ENCODE peak calls at places on chromosome 9, in nine cellular contexts. H is naive thymus-derived CD4-positive, alpha-beta T cell; L is epithelial cell of esophagus; U is stimulated activated naive CD4-positive, alpha-beta T cell; M is fibroblast of pulmonary artery; V is activated CD8-positive, alpha-beta memory T cell treated with anti-CD3 and anti-CD28 coated beads, Interleukin-2, amount 10 ng/mL, durations not matched to agents 7 days and 5 days; B is G401; E is testis; T is activated CD4-positive, alpha-beta T cell treated with anti-CD3 and anti-CD28 coated beads for 48 hours. W is an unnamed sample.

GRCh38 chr9:132018957-132019405 is 60.7 kb downstream of the MED27 start:
- DNase-seq in H (no peak), V (no peak), L (no peak), E (peak), T (no peak), M (peak), U (no peak), B (peak), W (no peak)

GRCh38 chr9:116547729-116548426 is 139.2 kb upstream of the TRIM32 start:
- DNase-seq in U (no peak), T (no peak), E (no peak), B (no peak), H (no peak), L (no peak), V (no peak), M (no peak), W (no peak)

GRCh38 chr9:92094655-92095054 is 20.6 kb downstream of the SPTLC1 start:
- DNase-seq in H (no peak), V (peak), B (no peak), L (peak), M (no peak), U (no peak), T (peak), E (no peak), W (no peak)

GRCh38 chr9:14258840-14259239 is 55.1 kb downstream of the NFIB start:
- DNase-seq in H (no peak), U (no peak), M (peak), V (no peak), E (no peak), L (peak), T (no peak), B (no peak), W (no peak)

GRCh38 chr9:110828148-110828730 is 159.6 kb downstream of the MUSK start:
- DNase-seq in T (no peak), L (peak), U (no peak), H (no peak), E (peak), B (no peak), M (peak), V (no peak), W (no peak)

GRCh38 chr9:115998661-115999060 is 154.9 kb upstream of the PAPPA start:
- DNase-seq in L (no peak), H (no peak), M (peak), T (no peak), V (no peak), U (no peak), E (no peak), B (no peak), W (no peak)

GRCh38 chr9:133738039-133738805 is at the start of gene SARDH:
- DNase-seq in H (peak), T (peak), V (peak), U (peak), M (peak), B (no peak), L (no peak), E (peak), W (peak)

GRCh38 chr9:125629451-125629850 is 77.6 kb downstream of the MAPKAP1 start:
- DNase-seq in U (no peak), M (no peak), E (no peak), L (no peak), H (no peak), B (no peak), V (no peak), T (no peak), W (no peak)

GRCh38 chr9:20355022-20355421 is 267.3 kb downstream of the MLLT3 start:
- DNase-seq in T (no peak), V (no peak), L (peak), H (no peak), E (no peak), U (no peak), B (no peak), M (peak), W (peak)

GRCh38 chr9:126752881-126753670 is 51.8 kb upstream of the ZBTB43 start:
- DNase-seq in U (no peak), B (no peak), E (no peak), V (no peak), L (peak), M (no peak), H (no peak), T (no peak), W (no peak)

GRCh38 chr9:85602742-85603141 is 139.0 kb downstream of the AGTPBP1 start:
- DNase-seq in M (no peak), V (no peak), B (no peak), T (no peak), L (no peak), H (no peak), E (no peak), U (no peak), W (no peak)

GRCh38 chr9:129176786-129177442 is 1.1 kb downstream of the IER5L start:
- DNase-seq in U (no peak), M (peak), B (no peak), T (peak), H (no peak), V (peak), E (peak), L (peak), W (peak)

GRCh38 chr9:19946446-19947109 is 157.7 kb upstream of the SLC24A2 start:
- DNase-seq in V (no peak), T (peak), E (peak), H (peak), M (peak), B (peak), U (no peak), L (peak), W (peak)

GRCh38 chr9:114790521-114790920 is 15.3 kb downstream of the TNFSF15 start:
- DNase-seq in V (no peak), T (no peak), B (no peak), L (no peak), M (no peak), E (no peak), H (no peak), U (no peak), W (no peak)

GRCh38 chr9:134916161-134916665 is 1.5 kb downstream of the FCN1 start:
- DNase-seq in E (no peak), T (no peak), B (no peak), H (no peak), M (no peak), U (no peak), L (no peak), V (no peak), W (peak)

GRCh38 chr9:133761641-133762248 is 23.6 kb upstream of the SARDH start:
- DNase-seq in U (no peak), L (no peak), T (no peak), E (peak), V (peak), M (no peak), B (no peak), H (no peak), W (no peak)

GRCh38 chr9:88076286-88077070 is 61.8 kb downstream of the SPATA31C2 start:
- DNase-seq in H (no peak), B (peak), U (no peak), V (peak), T (peak), E (peak), M (peak), L (peak), W (peak)

GRCh38 chr9:71863652-71864051 is 47.3 kb downstream of the ABHD17B start:
- DNase-seq in B (no peak), V (no peak), H (no peak), U (no peak), M (peak), L (no peak), E (no peak), T (no peak), W (no peak)

GRCh38 chr9:133532937-133533668 is 1.4 kb upstream of the ADAMTSL2 start:
- DNase-seq in M (peak), H (peak), E (peak), B (peak), V (peak), L (peak), U (peak), T (peak), W (peak)

GRCh38 chr9:113375057-113376023 is 1.4 kb downstream of the HDHD3 start:
- DNase-seq in H (no peak), L (peak), T (no peak), B (no peak), U (no peak), M (no peak), E (no peak), V (no peak), W (no peak)

GRCh38 chr9:5511935-5512580 is 1.7 kb downstream of the PDCD1LG2 start:
- DNase-seq in L (peak), V (no peak), M (no peak), U (no peak), B (no peak), T (no peak), E (no peak), H (no peak), W (no peak)

GRCh38 chr9:38233343-38233742 is 159.2 kb upstream of the ALDH1B1 start:
- DNase-seq in U (no peak), T (no peak), L (no peak), H (no peak), B (peak), M (no peak), V (no peak), E (no peak), W (peak)

GRCh38 chr9:26779072-26779471 is 113.5 kb downstream of the CAAP1 start:
- DNase-seq in T (no peak), L (peak), U (no peak), E (no peak), B (no peak), V (no peak), H (no peak), M (peak), W (no peak)

GRCh38 chr9:10282084-10282483 is 330.7 kb downstream of the PTPRD start:
- DNase-seq in M (no peak), B (no peak), H (no peak), E (no peak), U (no peak), T (no peak), V (no peak), L (no peak), W (no peak)

GRCh38 chr9:94586814-94587213 is 6.8 kb downstream of the FBP2 start:
- DNase-seq in V (no peak), M (peak), U (no peak), B (no peak), E (no peak), T (no peak), L (peak), H (no peak), W (no peak)

GRCh38 chr9:137499416-137499815 is 40.3 kb upstream of the NSMF start:
- DNase-seq in M (no peak), V (no peak), E (no peak), U (no peak), H (no peak), B (no peak), T (no peak), L (no peak), W (no peak)

GRCh38 chr9:109302606-109303005 is 18.3 kb downstream of the EPB41L4B start:
- DNase-seq in T (no peak), U (no peak), H (no peak), E (no peak), M (no peak), B (no peak), L (no peak), V (no peak), W (no peak)

GRCh38 chr9:133003671-133004090 is 25.2 kb downstream of the GFI1B start:
- DNase-seq in T (no peak), L (no peak), U (no peak), M (no peak), H (no peak), V (no peak), E (no peak), B (no peak), W (peak)

GRCh38 chr9:129547063-129547462 is 73.8 kb downstream of the C9orf50 start:
- DNase-seq in H (no peak), L (no peak), M (no peak), E (no peak), U (no peak), V (no peak), T (no peak), B (no peak), W (no peak)

GRCh38 chr9:38046669-38047300 is 22.2 kb downstream of the SHB start:
- DNase-seq in U (no peak), M (peak), E (no peak), L (peak), H (no peak), T (no peak), V (no peak), B (no peak), W (no peak)

GRCh38 chr9:81844131-81844567 is 84.1 kb upstream of the SPATA31D4 start:
- DNase-seq in E (no peak), T (no peak), L (peak), B (no peak), M (no peak), H (no peak), V (no peak), U (no peak), W (no peak)

GRCh38 chr9:27954858-27955257 is 381.6 kb upstream of the C9orf72 start:
- DNase-seq in V (no peak), L (no peak), E (no peak), U (no peak), B (no peak), T (no peak), M (no peak), H (no peak), W (no peak)

GRCh38 chr9:114718801-114719221 is 36.8 kb upstream of the TEX48 start:
- DNase-seq in B (no peak), E (no peak), V (peak), T (peak), L (peak), M (no peak), U (no peak), H (peak), W (no peak)

GRCh38 chr9:135903358-135903656 is 4.0 kb downstream of the CAMSAP1 start:
- DNase-seq in L (no peak), B (peak), H (no peak), E (no peak), U (no peak), V (no peak), T (no peak), M (no peak), W (no peak)

GRCh38 chr9:121187681-121188305 is 13.9 kb downstream of the RAB14 start:
- DNase-seq in L (no peak), V (no peak), M (no peak), T (no peak), E (no peak), H (no peak), U (no peak), B (no peak), W (no peak)

GRCh38 chr9:94919376-94920098 is 193.0 kb downstream of the AOPEP start:
- DNase-seq in H (no peak), T (no peak), E (no peak), M (peak), V (no peak), U (no peak), L (peak), B (no peak), W (no peak)

GRCh38 chr9:38227061-38227540 is 158.1 kb upstream of the SHB start:
- DNase-seq in H (peak), B (no peak), V (peak), E (peak), T (peak), L (peak), M (peak), U (peak), W (peak)

GRCh38 chr9:95058795-95059386 is 258.6 kb downstream of the FANCC start:
- DNase-seq in U (no peak), L (no peak), V (no peak), E (no peak), H (no peak), T (no peak), M (no peak), B (no peak), W (no peak)